ENCODE peak calls at places on chromosomes 6 and 20, in eight cellular contexts. A is neuronal stem cell, D is MM.1S, X is HepG2, L is PC-3, Q is H9, N is GM23248, F is H1. R is an unnamed sample. For H3K9me3, the result is how much of the 10 kb centered on the place peaks cover.

GRCh38 chr6:146364816-146365594 is 178.6 kb upstream of the RAB32 start:
- DNase-seq in A (no peak), D (no peak), X (no peak), L (peak), Q (no peak), N (peak), F (no peak), R (no peak)

GRCh38 chr6:51028271-51028670 is 209.6 kb downstream of the TFAP2B start:
- DNase-seq in A (no peak), D (no peak), X (peak), L (peak), Q (no peak), N (no peak), F (no peak), R (no peak)

GRCh38 chr20:33883164-33883563 is 72.0 kb downstream of the CHMP4B start:
- DNase-seq in A (no peak), D (peak), X (no peak), L (no peak), Q (no peak), N (no peak), F (no peak), R (no peak)

GRCh38 chr20:64083380-64084208 is 604 bp downstream of the LKAAEAR1 start:
- DNase-seq in A (peak), D (peak), X (peak), L (peak), Q (peak), N (peak), F (peak), R (peak)

GRCh38 chr6:110102411-110102810 is 77.1 kb downstream of the WASF1 start:
- DNase-seq in A (no peak), D (no peak), X (no peak), L (no peak), Q (no peak), N (no peak), F (no peak), R (peak)

GRCh38 chr20:57996936-57997629 is 231.4 kb downstream of the ANKRD60 start:
- DNase-seq in A (no peak), D (no peak), X (no peak), L (peak), Q (no peak), N (peak), F (no peak), R (peak)

GRCh38 chr6:16058188-16058780 is 70.6 kb upstream of the MYLIP start:
- DNase-seq in A (no peak), D (peak), X (no peak), L (no peak), Q (no peak), N (no peak), F (no peak), R (no peak)

GRCh38 chr6:139378882-139379341 is 4.5 kb upstream of the CITED2 start:
- DNase-seq in A (no peak), D (no peak), X (peak), L (peak), Q (no peak), N (peak), F (no peak), R (no peak)

DNA sequence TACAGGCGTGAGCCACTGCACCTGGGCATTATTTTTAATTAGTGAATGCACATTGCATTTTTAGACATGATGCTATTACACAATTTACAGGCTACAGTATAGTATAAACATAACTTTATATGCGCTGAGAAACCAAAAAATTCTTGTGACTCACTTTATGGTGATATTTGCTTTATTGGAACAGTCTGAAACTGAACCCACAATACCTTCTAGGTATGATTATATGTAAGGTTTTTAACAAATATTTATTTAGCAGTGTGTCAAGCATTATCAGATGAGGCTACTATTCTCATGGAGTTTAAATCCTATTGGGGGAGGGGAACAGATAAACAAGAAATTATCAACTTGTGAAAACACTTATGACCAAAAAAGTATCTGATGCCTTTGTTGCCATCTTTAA is 159.0 kb upstream of the C6orf118 start:
- DNase-seq in A (no peak), D (no peak), X (no peak), L (peak), Q (no peak), N (no peak), F (no peak), R (no peak)
- H3K9me3 ChIP-seq in A (under half), D (under half), X (under half), L (under half), Q (under half), N (under half), F (under half), R (under half)

DNA sequence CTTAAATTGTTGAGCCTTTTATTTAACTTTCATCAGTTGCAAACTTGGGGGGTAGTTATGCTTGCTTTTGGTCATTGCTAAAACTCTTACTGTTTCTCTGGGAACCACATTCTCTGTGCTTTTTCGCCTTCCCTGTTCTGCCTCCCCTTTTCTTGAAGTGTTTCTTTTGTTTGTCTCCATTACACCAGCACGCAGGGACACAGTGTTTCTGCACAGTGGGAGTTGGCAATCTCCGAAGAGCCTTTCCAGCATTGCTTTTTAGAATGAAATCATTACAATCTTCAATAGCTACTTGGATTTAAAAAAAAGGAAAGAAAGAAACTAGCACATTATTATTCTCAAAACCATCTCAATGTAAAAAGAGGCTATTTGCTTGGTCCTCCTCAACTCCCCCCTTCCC is 536.7 kb upstream of the MMS22L start:
- DNase-seq in A (peak), D (no peak), X (no peak), L (no peak), Q (no peak), N (no peak), F (no peak), R (no peak)
- H2AFZ ChIP-seq in A (peak), D (no peak), X (no peak), L (no peak), Q (no peak), N (no peak), F (peak), R (no peak)

GRCh38 chr6:105901583-105901982 is 184.6 kb upstream of the PRDM1 start:
- DNase-seq in A (no peak), D (no peak), X (no peak), L (no peak), Q (no peak), N (no peak), F (no peak), R (no peak)
- H3K9me3 ChIP-seq in A (under half), D (under half), X (under half), L (under half), Q (under half), N (under half), F (under half), R (under half)

GRCh38 chr20:10670521-10671220 is 3.1 kb downstream of the JAG1 start:
- DNase-seq in A (no peak), D (peak), X (peak), L (no peak), Q (no peak), N (no peak), F (no peak), R (peak)
- H2AFZ ChIP-seq in A (peak), D (peak), X (no peak), L (no peak), Q (no peak), N (peak), F (no peak), R (peak)

GRCh38 chr6:64467656-64468055 is 832.1 kb downstream of the PHF3 start:
- DNase-seq in A (no peak), D (no peak), X (no peak), L (no peak), Q (no peak), N (no peak), F (no peak), R (no peak)
- H3K9me3 ChIP-seq in A (under half), D (under half), X (under half), L (under half), Q (under half), N (under half), F (under half), R (under half)

DNA sequence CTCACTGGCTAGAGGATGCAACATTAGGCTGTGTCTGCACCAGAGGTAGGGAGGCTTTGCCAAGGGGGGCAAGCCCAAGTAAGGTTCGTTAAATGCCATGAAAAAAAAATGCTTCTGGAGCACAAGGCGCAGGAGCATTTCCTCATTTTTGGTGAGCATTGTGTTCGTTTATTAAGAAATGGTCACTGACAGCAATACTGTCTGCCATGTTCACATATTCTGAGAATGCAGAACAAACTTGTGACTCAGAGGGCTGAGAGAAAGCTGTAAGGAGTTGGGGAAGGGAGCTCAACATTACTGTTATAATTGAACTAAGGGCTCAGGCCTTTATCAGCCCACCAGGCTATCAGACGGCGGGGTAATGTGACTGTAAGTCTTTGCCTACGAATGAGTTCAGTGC is 465.4 kb upstream of the BTBD3 start:
- DNase-seq in A (no peak), D (no peak), X (no peak), L (peak), Q (no peak), N (peak), F (no peak), R (no peak)
- H2AFZ ChIP-seq in A (peak), D (no peak), X (no peak), L (peak), Q (peak), N (peak), F (peak), R (peak)

DNA sequence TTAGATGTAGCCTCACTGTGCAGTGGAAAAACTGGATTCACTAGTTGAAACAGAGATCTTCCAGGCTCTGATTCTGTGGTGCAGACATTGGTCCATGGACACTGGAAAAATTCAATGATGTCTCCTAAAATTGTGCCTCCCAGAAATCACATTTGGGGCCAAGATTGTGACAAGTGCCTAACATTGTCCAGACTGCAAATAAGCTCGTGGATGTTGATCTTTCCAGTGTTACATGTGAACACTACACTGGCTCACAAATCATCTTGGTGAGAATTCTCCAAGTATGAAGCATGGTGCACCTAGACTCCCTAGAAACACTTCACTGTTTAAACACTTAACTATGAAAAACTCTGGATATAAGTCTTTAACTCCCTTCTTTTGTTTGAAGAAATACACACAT is 140.4 kb downstream of the HAO1 start:
- DNase-seq in A (no peak), D (no peak), X (no peak), L (no peak), Q (no peak), N (no peak), F (no peak), R (no peak)
- H3K9me3 ChIP-seq in A (under half), D (under half), X (under half), L (under half), Q (under half), N (under half), F (under half), R (under half)